ENCODE peak calls at places on chromosomes 13 and 19, in seven cellular contexts. One of them, this sample, is unnamed.

GRCh38 chr13:43838909-43839308 is 40.6 kb downstream of the CCDC122 start:
- DNase-seq in spleen: no peak
- DNase-seq in psoas muscle: no peak
- DNase-seq in pancreas: no peak
- DNase-seq in BE2C: no peak
- DNase-seq in CD4-positive, CD25-positive, alpha-beta regulatory T cell: no peak
- DNase-seq in AG04450: no peak
- DNase-seq in this sample: no peak

GRCh38 chr13:35936579-35936978 is 194.6 kb downstream of the DCLK1 start:
- DNase-seq in spleen: no peak
- DNase-seq in psoas muscle: no peak
- DNase-seq in pancreas: no peak
- DNase-seq in BE2C: no peak
- DNase-seq in CD4-positive, CD25-positive, alpha-beta regulatory T cell: no peak
- DNase-seq in AG04450: no peak
- DNase-seq in this sample: no peak

GRCh38 chr13:19152403-19152802 is 29.2 kb downstream of the TUBA3C start:
- DNase-seq in spleen: no peak
- DNase-seq in psoas muscle: no peak
- DNase-seq in pancreas: no peak
- DNase-seq in BE2C: no peak
- DNase-seq in CD4-positive, CD25-positive, alpha-beta regulatory T cell: no peak
- DNase-seq in AG04450: no peak
- DNase-seq in this sample: no peak

GRCh38 chr13:43240278-43240677 is 216.9 kb downstream of the DNAJC15 start:
- DNase-seq in spleen: no peak
- DNase-seq in psoas muscle: no peak
- DNase-seq in pancreas: no peak
- DNase-seq in BE2C: no peak
- DNase-seq in CD4-positive, CD25-positive, alpha-beta regulatory T cell: no peak
- DNase-seq in AG04450: no peak
- DNase-seq in this sample: no peak

GRCh38 chr13:79722885-79723445 is 242.0 kb downstream of the NDFIP2 start:
- DNase-seq in spleen: no peak
- DNase-seq in psoas muscle: no peak
- DNase-seq in pancreas: no peak
- DNase-seq in BE2C: no peak
- DNase-seq in CD4-positive, CD25-positive, alpha-beta regulatory T cell: no peak
- DNase-seq in AG04450: no peak
- DNase-seq in this sample: no peak

GRCh38 chr13:29496241-29496712 is 99.2 kb downstream of the SLC7A1 start:
- DNase-seq in spleen: peak; percentile 82
- DNase-seq in psoas muscle: no peak
- DNase-seq in pancreas: peak; percentile 83
- DNase-seq in BE2C: no peak
- DNase-seq in CD4-positive, CD25-positive, alpha-beta regulatory T cell: no peak
- DNase-seq in AG04450: no peak
- DNase-seq in this sample: peak; percentile 64

GRCh38 chr13:60226507-60226906 is 62.8 kb upstream of the DIAPH3 start:
- DNase-seq in spleen: no peak
- DNase-seq in psoas muscle: no peak
- DNase-seq in pancreas: no peak
- DNase-seq in BE2C: peak; percentile 70
- DNase-seq in CD4-positive, CD25-positive, alpha-beta regulatory T cell: no peak
- DNase-seq in AG04450: peak; percentile 8
- DNase-seq in this sample: no peak

GRCh38 chr13:29503041-29503837 is 92.2 kb downstream of the SLC7A1 start:
- DNase-seq in spleen: peak; percentile 76
- DNase-seq in psoas muscle: no peak
- DNase-seq in pancreas: no peak
- DNase-seq in BE2C: no peak
- DNase-seq in CD4-positive, CD25-positive, alpha-beta regulatory T cell: no peak
- DNase-seq in AG04450: no peak
- DNase-seq in this sample: no peak

GRCh38 chr13:41196620-41197019 is 2.3 kb upstream of the KBTBD7 start:
- DNase-seq in spleen: no peak
- DNase-seq in psoas muscle: no peak
- DNase-seq in pancreas: no peak
- DNase-seq in BE2C: no peak
- DNase-seq in CD4-positive, CD25-positive, alpha-beta regulatory T cell: no peak
- DNase-seq in AG04450: no peak
- DNase-seq in this sample: no peak

GRCh38 chr13:41509996-41510395 is 52.6 kb downstream of the RGCC start:
- DNase-seq in spleen: no peak
- DNase-seq in psoas muscle: no peak
- DNase-seq in pancreas: no peak
- DNase-seq in BE2C: no peak
- DNase-seq in CD4-positive, CD25-positive, alpha-beta regulatory T cell: no peak
- DNase-seq in AG04450: no peak
- DNase-seq in this sample: no peak

GRCh38 chr13:48068036-48068435 is 26.9 kb downstream of the MED4 start:
- DNase-seq in spleen: no peak
- DNase-seq in psoas muscle: no peak
- DNase-seq in pancreas: no peak
- DNase-seq in BE2C: no peak
- DNase-seq in CD4-positive, CD25-positive, alpha-beta regulatory T cell: no peak
- DNase-seq in AG04450: no peak
- DNase-seq in this sample: no peak

GRCh38 chr13:48068952-48069351 is 26.0 kb downstream of the MED4 start:
- DNase-seq in spleen: no peak
- DNase-seq in psoas muscle: no peak
- DNase-seq in pancreas: no peak
- DNase-seq in BE2C: no peak
- DNase-seq in CD4-positive, CD25-positive, alpha-beta regulatory T cell: no peak
- DNase-seq in AG04450: no peak
- DNase-seq in this sample: no peak

GRCh38 chr13:48072304-48072703 is 22.6 kb downstream of the MED4 start:
- DNase-seq in spleen: no peak
- DNase-seq in psoas muscle: no peak
- DNase-seq in pancreas: no peak
- DNase-seq in BE2C: no peak
- DNase-seq in CD4-positive, CD25-positive, alpha-beta regulatory T cell: no peak
- DNase-seq in AG04450: no peak
- DNase-seq in this sample: no peak

GRCh38 chr13:48070942-48071341 is 24.0 kb downstream of the MED4 start:
- DNase-seq in spleen: no peak
- DNase-seq in psoas muscle: no peak
- DNase-seq in pancreas: no peak
- DNase-seq in BE2C: no peak
- DNase-seq in CD4-positive, CD25-positive, alpha-beta regulatory T cell: no peak
- DNase-seq in AG04450: no peak
- DNase-seq in this sample: no peak

GRCh38 chr13:48069573-48069972 is 25.3 kb downstream of the MED4 start:
- DNase-seq in spleen: no peak
- DNase-seq in psoas muscle: no peak
- DNase-seq in pancreas: no peak
- DNase-seq in BE2C: no peak
- DNase-seq in CD4-positive, CD25-positive, alpha-beta regulatory T cell: no peak
- DNase-seq in AG04450: no peak
- DNase-seq in this sample: no peak
- H3K9me3 ChIP-seq in spleen: peaks cover 45% of the 10 kb centered on the region
- H3K9me3 ChIP-seq in psoas muscle: peaks cover 47% of the 10 kb centered on the region
- H3K9me3 ChIP-seq in pancreas: no peaks in the 10 kb centered on the region
- H3K9me3 ChIP-seq in BE2C: peaks cover 3% of the 10 kb centered on the region
- H3K9me3 ChIP-seq in CD4-positive, CD25-positive, alpha-beta regulatory T cell: peaks cover 4% of the 10 kb centered on the region
- H3K9me3 ChIP-seq in AG04450: peaks cover 40% of the 10 kb centered on the region
- H3K9me3 ChIP-seq in this sample: peaks cover 24% of the 10 kb centered on the region

DNA sequence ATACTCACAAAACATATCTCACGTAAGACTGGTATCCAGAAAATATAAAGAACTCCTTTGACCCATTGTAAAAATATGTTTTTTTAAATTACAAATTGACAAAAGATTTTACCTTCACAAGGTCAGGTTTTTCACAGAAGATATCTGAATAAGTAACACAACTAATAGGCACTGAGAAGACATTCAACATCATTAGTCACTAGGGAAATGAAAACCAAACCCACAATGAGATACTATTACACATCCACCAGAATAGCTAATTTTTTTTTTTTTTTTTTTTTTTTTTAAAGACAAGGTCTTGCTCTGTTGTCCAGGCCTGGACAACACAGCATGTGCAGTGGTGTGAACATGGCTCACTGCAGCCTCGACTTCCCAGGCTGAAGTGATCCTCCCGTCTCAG is 157.5 kb downstream of the MIPEP start:
- DNase-seq in spleen: no peak
- DNase-seq in psoas muscle: no peak
- DNase-seq in pancreas: no peak
- DNase-seq in BE2C: no peak
- DNase-seq in CD4-positive, CD25-positive, alpha-beta regulatory T cell: no peak
- DNase-seq in AG04450: no peak
- DNase-seq in this sample: no peak
- H3K9me3 ChIP-seq in spleen: no peaks in the 10 kb centered on the region
- H3K9me3 ChIP-seq in psoas muscle: no peaks in the 10 kb centered on the region
- H3K9me3 ChIP-seq in pancreas: no peaks in the 10 kb centered on the region
- H3K9me3 ChIP-seq in BE2C: no peaks in the 10 kb centered on the region
- H3K9me3 ChIP-seq in CD4-positive, CD25-positive, alpha-beta regulatory T cell: no peaks in the 10 kb centered on the region
- H3K9me3 ChIP-seq in AG04450: no peaks in the 10 kb centered on the region
- H3K9me3 ChIP-seq in this sample: no peaks in the 10 kb centered on the region

GRCh38 chr19:11982526-11982925 is 17.7 kb downstream of the ZNF763 start:
- DNase-seq in spleen: no peak
- DNase-seq in psoas muscle: no peak
- DNase-seq in pancreas: no peak
- DNase-seq in BE2C: no peak
- DNase-seq in CD4-positive, CD25-positive, alpha-beta regulatory T cell: no peak
- DNase-seq in AG04450: no peak
- DNase-seq in this sample: no peak

GRCh38 chr19:11984986-11985385 is 20.1 kb downstream of the ZNF763 start:
- DNase-seq in spleen: no peak
- DNase-seq in psoas muscle: no peak
- DNase-seq in pancreas: no peak
- DNase-seq in BE2C: peak; percentile 30
- DNase-seq in CD4-positive, CD25-positive, alpha-beta regulatory T cell: no peak
- DNase-seq in AG04450: no peak
- DNase-seq in this sample: no peak

GRCh38 chr19:11978492-11979100 is 13.8 kb downstream of the ZNF763 start:
- DNase-seq in spleen: no peak
- DNase-seq in psoas muscle: no peak
- DNase-seq in pancreas: no peak
- DNase-seq in BE2C: no peak
- DNase-seq in CD4-positive, CD25-positive, alpha-beta regulatory T cell: no peak
- DNase-seq in AG04450: no peak
- DNase-seq in this sample: no peak

GRCh38 chr19:11979527-11979926 is 14.7 kb downstream of the ZNF763 start:
- DNase-seq in spleen: no peak
- DNase-seq in psoas muscle: no peak
- DNase-seq in pancreas: no peak
- DNase-seq in BE2C: no peak
- DNase-seq in CD4-positive, CD25-positive, alpha-beta regulatory T cell: no peak
- DNase-seq in AG04450: no peak
- DNase-seq in this sample: no peak
- H3K9me3 ChIP-seq in spleen: peaks cover 66% of the 10 kb centered on the region
- H3K9me3 ChIP-seq in psoas muscle: peaks cover 68% of the 10 kb centered on the region
- H3K9me3 ChIP-seq in pancreas: no peaks in the 10 kb centered on the region
- H3K9me3 ChIP-seq in BE2C: peaks cover 7% of the 10 kb centered on the region
- H3K9me3 ChIP-seq in CD4-positive, CD25-positive, alpha-beta regulatory T cell: peaks cover 62% of the 10 kb centered on the region
- H3K9me3 ChIP-seq in AG04450: peaks cover 58% of the 10 kb centered on the region
- H3K9me3 ChIP-seq in this sample: peaks cover 29% of the 10 kb centered on the region

GRCh38 chr13:113378825-113379224 is 14.9 kb upstream of the GRTP1 start:
- DNase-seq in spleen: no peak
- DNase-seq in psoas muscle: no peak
- DNase-seq in pancreas: peak; percentile 27
- DNase-seq in BE2C: no peak
- DNase-seq in CD4-positive, CD25-positive, alpha-beta regulatory T cell: no peak
- DNase-seq in AG04450: no peak
- DNase-seq in this sample: no peak

GRCh38 chr13:113387396-113387795 is 23.5 kb upstream of the GRTP1 start:
- DNase-seq in spleen: no peak
- DNase-seq in psoas muscle: no peak
- DNase-seq in pancreas: no peak
- DNase-seq in BE2C: no peak
- DNase-seq in CD4-positive, CD25-positive, alpha-beta regulatory T cell: no peak
- DNase-seq in AG04450: no peak
- DNase-seq in this sample: no peak

GRCh38 chr13:113383089-113383488 is 19.2 kb upstream of the GRTP1 start:
- DNase-seq in spleen: no peak
- DNase-seq in psoas muscle: no peak
- DNase-seq in pancreas: peak; percentile 5
- DNase-seq in BE2C: no peak
- DNase-seq in CD4-positive, CD25-positive, alpha-beta regulatory T cell: no peak
- DNase-seq in AG04450: no peak
- DNase-seq in this sample: no peak
- H3K9me3 ChIP-seq in spleen: no peaks in the 10 kb centered on the region
- H3K9me3 ChIP-seq in psoas muscle: no peaks in the 10 kb centered on the region
- H3K9me3 ChIP-seq in pancreas: no peaks in the 10 kb centered on the region
- H3K9me3 ChIP-seq in BE2C: no peaks in the 10 kb centered on the region
- H3K9me3 ChIP-seq in CD4-positive, CD25-positive, alpha-beta regulatory T cell: no peaks in the 10 kb centered on the region
- H3K9me3 ChIP-seq in AG04450: peaks cover 9% of the 10 kb centered on the region
- H3K9me3 ChIP-seq in this sample: no peaks in the 10 kb centered on the region

DNA sequence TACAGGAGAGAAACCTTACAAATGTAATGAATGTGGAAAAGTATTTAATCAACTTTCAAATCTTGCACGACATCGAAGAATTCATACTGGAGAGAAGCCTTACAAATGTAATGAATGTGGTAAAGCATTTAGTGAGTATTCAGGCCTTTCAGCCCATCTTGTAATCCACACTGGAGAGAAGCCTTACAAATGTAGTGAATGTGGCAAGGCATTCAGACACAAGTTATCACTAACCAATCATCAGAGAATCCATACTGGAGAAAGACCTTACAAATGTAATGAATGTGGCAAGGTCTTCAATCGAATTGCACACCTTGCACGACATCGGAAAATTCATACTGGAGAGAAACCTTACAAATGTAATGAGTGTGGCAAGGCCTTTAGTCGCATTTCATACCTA is 13.6 kb upstream of the ZNF610 start:
- DNase-seq in spleen: no peak
- DNase-seq in psoas muscle: no peak
- DNase-seq in pancreas: no peak
- DNase-seq in BE2C: no peak
- DNase-seq in CD4-positive, CD25-positive, alpha-beta regulatory T cell: no peak
- DNase-seq in AG04450: no peak
- DNase-seq in this sample: no peak
- H3K9me3 ChIP-seq in spleen: peaks cover 100% of the 10 kb centered on the region
- H3K9me3 ChIP-seq in psoas muscle: peaks cover 98% of the 10 kb centered on the region
- H3K9me3 ChIP-seq in pancreas: no peaks in the 10 kb centered on the region
- H3K9me3 ChIP-seq in BE2C: peaks cover 3% of the 10 kb centered on the region
- H3K9me3 ChIP-seq in CD4-positive, CD25-positive, alpha-beta regulatory T cell: peaks cover 88% of the 10 kb centered on the region
- H3K9me3 ChIP-seq in AG04450: peaks cover 38% of the 10 kb centered on the region
- H3K9me3 ChIP-seq in this sample: peaks cover 98% of the 10 kb centered on the region

This sample was measured in upper lobe of right lung.